ENCODE peak calls at places on chromosomes 7 and 10, in four cellular contexts. One of them, this sample, is unnamed.

GRCh38 chr10:124291009-124291671 is 127.6 kb downstream of the OAT start:
- DNase-seq in SK-N-SH: no peak
- DNase-seq in HepG2: no peak
- DNase-seq in GM12878: no peak
- DNase-seq in this sample: no peak

GRCh38 chr10:57338823-57339558 is 928.7 kb downstream of the IPMK start:
- DNase-seq in SK-N-SH: peak
- DNase-seq in HepG2: peak
- DNase-seq in GM12878: peak
- DNase-seq in this sample: peak

GRCh38 chr7:51950811-51951210 is 634.2 kb upstream of the COBL start:
- DNase-seq in SK-N-SH: peak
- DNase-seq in HepG2: no peak
- DNase-seq in GM12878: no peak
- DNase-seq in this sample: no peak

GRCh38 chr10:119655566-119656001 is 4.4 kb downstream of the BAG3 start:
- DNase-seq in SK-N-SH: peak
- DNase-seq in HepG2: no peak
- DNase-seq in GM12878: no peak
- DNase-seq in this sample: peak

GRCh38 chr10:17905491-17905890 is 46.2 kb upstream of the SLC39A12 start:
- DNase-seq in SK-N-SH: no peak
- DNase-seq in HepG2: no peak
- DNase-seq in GM12878: no peak
- DNase-seq in this sample: no peak

GRCh38 chr10:65805993-65806392 is 1119.8 kb upstream of the LRRTM3 start:
- DNase-seq in SK-N-SH: no peak
- DNase-seq in HepG2: no peak
- DNase-seq in GM12878: no peak
- DNase-seq in this sample: no peak

GRCh38 chr7:46003161-46003560 is 82.1 kb upstream of the IGFBP3 start:
- DNase-seq in SK-N-SH: no peak
- DNase-seq in HepG2: no peak
- DNase-seq in GM12878: no peak
- DNase-seq in this sample: no peak

GRCh38 chr10:132434405-132435005 is 37.5 kb downstream of the PWWP2B start:
- DNase-seq in SK-N-SH: peak
- DNase-seq in HepG2: no peak
- DNase-seq in GM12878: no peak
- DNase-seq in this sample: peak

GRCh38 chr7:42175834-42176745 is 60.9 kb downstream of the GLI3 start:
- DNase-seq in SK-N-SH: no peak
- DNase-seq in HepG2: no peak
- DNase-seq in GM12878: no peak
- DNase-seq in this sample: no peak

GRCh38 chr7:18206331-18206730 is 178.7 kb upstream of the PRPS1L1 start:
- DNase-seq in SK-N-SH: no peak
- DNase-seq in HepG2: no peak
- DNase-seq in GM12878: no peak
- DNase-seq in this sample: no peak

GRCh38 chr10:114103286-114103685 is 59.6 kb downstream of the ADRB1 start:
- DNase-seq in SK-N-SH: peak
- DNase-seq in HepG2: peak
- DNase-seq in GM12878: peak
- DNase-seq in this sample: peak

GRCh38 chr10:7388602-7389001 is 22.2 kb downstream of the SFMBT2 start:
- DNase-seq in SK-N-SH: no peak
- DNase-seq in HepG2: no peak
- DNase-seq in GM12878: no peak
- DNase-seq in this sample: no peak

GRCh38 chr7:75776295-75776971 is 4.4 kb upstream of the CCL26 start:
- DNase-seq in SK-N-SH: no peak
- DNase-seq in HepG2: no peak
- DNase-seq in GM12878: peak
- DNase-seq in this sample: no peak

GRCh38 chr10:100101526-100102076 is 19.9 kb upstream of the CPN1 start:
- DNase-seq in SK-N-SH: no peak
- DNase-seq in HepG2: peak
- DNase-seq in GM12878: no peak
- DNase-seq in this sample: no peak

GRCh38 chr7:42351313-42351935 is 114.4 kb upstream of the GLI3 start:
- DNase-seq in SK-N-SH: no peak
- DNase-seq in HepG2: no peak
- DNase-seq in GM12878: no peak
- DNase-seq in this sample: no peak

GRCh38 chr7:31098606-31099360 is 46.7 kb downstream of the ADCYAP1R1 start:
- DNase-seq in SK-N-SH: no peak
- DNase-seq in HepG2: no peak
- DNase-seq in GM12878: no peak
- DNase-seq in this sample: no peak

GRCh38 chr10:26238378-26238777 is 21.8 kb downstream of the GAD2 start:
- DNase-seq in SK-N-SH: no peak
- DNase-seq in HepG2: no peak
- DNase-seq in GM12878: no peak
- DNase-seq in this sample: no peak

GRCh38 chr10:113056468-113057021 is 106.5 kb downstream of the TCF7L2 start:
- DNase-seq in SK-N-SH: no peak
- DNase-seq in HepG2: no peak
- DNase-seq in GM12878: no peak
- DNase-seq in this sample: no peak

GRCh38 chr7:50660040-50660829 is 95.0 kb upstream of the DDC start:
- DNase-seq in SK-N-SH: no peak
- DNase-seq in HepG2: no peak
- DNase-seq in GM12878: no peak
- DNase-seq in this sample: no peak

GRCh38 chr7:100435401-100436304 is 644 bp downstream of the PPP1R35 start:
- DNase-seq in SK-N-SH: peak
- DNase-seq in HepG2: no peak
- DNase-seq in GM12878: no peak
- DNase-seq in this sample: peak

GRCh38 chr7:108455833-108456677 is at the start of gene NRCAM:
- DNase-seq in SK-N-SH: peak
- DNase-seq in HepG2: no peak
- DNase-seq in GM12878: no peak
- DNase-seq in this sample: peak

GRCh38 chr7:31906479-31907171 is 163.6 kb downstream of the PDE1C start:
- DNase-seq in SK-N-SH: no peak
- DNase-seq in HepG2: no peak
- DNase-seq in GM12878: no peak
- DNase-seq in this sample: no peak

GRCh38 chr10:104293021-104293420 is 24.0 kb downstream of the GSTO2 start:
- DNase-seq in SK-N-SH: no peak
- DNase-seq in HepG2: no peak
- DNase-seq in GM12878: no peak
- DNase-seq in this sample: no peak

GRCh38 chr10:49053053-49053997 is 62.0 kb downstream of the VSTM4 start:
- DNase-seq in SK-N-SH: no peak
- DNase-seq in HepG2: no peak
- DNase-seq in GM12878: peak
- DNase-seq in this sample: no peak

GRCh38 chr10:74238031-74238431 is 87.0 kb downstream of the ADK start:
- DNase-seq in SK-N-SH: peak
- DNase-seq in HepG2: no peak
- DNase-seq in GM12878: no peak
- DNase-seq in this sample: peak

GRCh38 chr10:122850705-122851640 is 5.3 kb upstream of the CUZD1 start:
- DNase-seq in SK-N-SH: no peak
- DNase-seq in HepG2: no peak
- DNase-seq in GM12878: no peak
- DNase-seq in this sample: no peak

GRCh38 chr10:31036209-31036608 is 4.5 kb upstream of the ZNF438 start:
- DNase-seq in SK-N-SH: no peak
- DNase-seq in HepG2: no peak
- DNase-seq in GM12878: no peak
- DNase-seq in this sample: no peak

GRCh38 chr7:36749282-36749960 is 25.1 kb upstream of the AOAH start:
- DNase-seq in SK-N-SH: no peak
- DNase-seq in HepG2: no peak
- DNase-seq in GM12878: no peak
- DNase-seq in this sample: no peak

GRCh38 chr7:17917842-17918241 is 22.5 kb downstream of the SNX13 start:
- DNase-seq in SK-N-SH: no peak
- DNase-seq in HepG2: peak
- DNase-seq in GM12878: no peak
- DNase-seq in this sample: no peak

GRCh38 chr10:48377751-48378585 is 71.5 kb downstream of the MAPK8 start:
- DNase-seq in SK-N-SH: no peak
- DNase-seq in HepG2: no peak
- DNase-seq in GM12878: no peak
- DNase-seq in this sample: no peak

GRCh38 chr10:6039711-6040110 is 22.5 kb downstream of the IL2RA start:
- DNase-seq in SK-N-SH: no peak
- DNase-seq in HepG2: no peak
- DNase-seq in GM12878: no peak
- DNase-seq in this sample: no peak

DNA sequence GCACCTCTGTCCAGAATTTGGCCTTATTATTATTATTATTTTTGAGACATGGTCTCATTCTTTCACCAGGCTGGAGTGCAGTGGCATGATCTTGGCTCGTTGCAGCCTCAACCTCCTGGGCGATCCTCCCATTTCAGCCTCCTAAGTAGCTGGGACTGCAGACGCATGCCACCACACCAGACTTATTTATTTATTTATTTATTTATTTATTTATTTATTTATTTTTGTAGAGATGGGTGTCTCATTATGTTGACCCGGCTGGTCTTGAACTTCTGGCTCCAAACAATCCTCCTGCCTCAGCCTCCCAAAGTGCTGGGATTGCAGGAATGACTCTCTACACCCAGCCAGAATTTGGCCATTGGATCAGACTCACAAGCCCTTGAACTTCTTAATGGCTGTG is 6.4 kb downstream of the BLNK start:
- DNase-seq in SK-N-SH: no peak
- DNase-seq in HepG2: no peak
- DNase-seq in GM12878: no peak
- DNase-seq in this sample: no peak
- TF ChIP-seq REST in SK-N-SH: no peak
- TF ChIP-seq REST in HepG2: no peak
- TF ChIP-seq REST in GM12878: no peak
- TF ChIP-seq REST in this sample: no peak

GRCh38 chr7:84100866-84101265 is 93.7 kb downstream of the SEMA3A start:
- DNase-seq in SK-N-SH: peak
- DNase-seq in HepG2: no peak
- DNase-seq in GM12878: no peak
- DNase-seq in this sample: no peak
- TF ChIP-seq TAF1 in SK-N-SH: no peak
- TF ChIP-seq TAF1 in HepG2: no peak
- TF ChIP-seq TAF1 in GM12878: no peak
- TF ChIP-seq TAF1 in this sample: no peak

DNA sequence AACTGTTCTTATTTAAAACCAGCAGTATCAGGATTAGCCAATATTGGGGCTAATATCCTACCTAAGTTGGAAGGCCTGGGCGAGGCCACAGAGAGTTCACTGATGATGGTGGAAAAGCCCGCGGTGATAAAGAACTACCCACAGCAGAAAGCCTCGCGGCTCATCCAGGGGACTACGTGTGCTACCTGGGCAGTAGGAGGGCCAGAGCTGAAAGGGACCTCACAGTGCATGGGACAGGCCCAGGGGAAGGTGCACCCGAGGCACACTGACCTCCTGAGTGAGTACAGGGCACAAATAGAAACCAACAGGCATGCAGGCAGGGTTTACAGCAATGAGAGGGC is 1.4 kb downstream of the WDR86 start:
- DNase-seq in SK-N-SH: no peak
- DNase-seq in HepG2: no peak
- DNase-seq in GM12878: no peak
- DNase-seq in this sample: no peak
- H3K4me3 ChIP-seq in SK-N-SH: no peak
- H3K4me3 ChIP-seq in HepG2: no peak
- H3K4me3 ChIP-seq in GM12878: no peak
- H3K4me3 ChIP-seq in this sample: no peak

GRCh38 chr7:106175507-106175906 is 63.4 kb upstream of the SYPL1 start:
- DNase-seq in SK-N-SH: no peak
- DNase-seq in HepG2: no peak
- DNase-seq in GM12878: no peak
- DNase-seq in this sample: no peak

GRCh38 chr7:106177295-106177690 is 65.2 kb upstream of the SYPL1 start:
- DNase-seq in SK-N-SH: no peak
- DNase-seq in HepG2: no peak
- DNase-seq in GM12878: no peak
- DNase-seq in this sample: no peak

GRCh38 chr7:106177738-106178592 is 65.9 kb upstream of the SYPL1 start:
- DNase-seq in SK-N-SH: no peak
- DNase-seq in HepG2: no peak
- DNase-seq in GM12878: no peak
- DNase-seq in this sample: no peak

GRCh38 chr7:106178593-106179134 is 66.6 kb upstream of the SYPL1 start:
- DNase-seq in SK-N-SH: no peak
- DNase-seq in HepG2: peak
- DNase-seq in GM12878: no peak
- DNase-seq in this sample: peak

DNA sequence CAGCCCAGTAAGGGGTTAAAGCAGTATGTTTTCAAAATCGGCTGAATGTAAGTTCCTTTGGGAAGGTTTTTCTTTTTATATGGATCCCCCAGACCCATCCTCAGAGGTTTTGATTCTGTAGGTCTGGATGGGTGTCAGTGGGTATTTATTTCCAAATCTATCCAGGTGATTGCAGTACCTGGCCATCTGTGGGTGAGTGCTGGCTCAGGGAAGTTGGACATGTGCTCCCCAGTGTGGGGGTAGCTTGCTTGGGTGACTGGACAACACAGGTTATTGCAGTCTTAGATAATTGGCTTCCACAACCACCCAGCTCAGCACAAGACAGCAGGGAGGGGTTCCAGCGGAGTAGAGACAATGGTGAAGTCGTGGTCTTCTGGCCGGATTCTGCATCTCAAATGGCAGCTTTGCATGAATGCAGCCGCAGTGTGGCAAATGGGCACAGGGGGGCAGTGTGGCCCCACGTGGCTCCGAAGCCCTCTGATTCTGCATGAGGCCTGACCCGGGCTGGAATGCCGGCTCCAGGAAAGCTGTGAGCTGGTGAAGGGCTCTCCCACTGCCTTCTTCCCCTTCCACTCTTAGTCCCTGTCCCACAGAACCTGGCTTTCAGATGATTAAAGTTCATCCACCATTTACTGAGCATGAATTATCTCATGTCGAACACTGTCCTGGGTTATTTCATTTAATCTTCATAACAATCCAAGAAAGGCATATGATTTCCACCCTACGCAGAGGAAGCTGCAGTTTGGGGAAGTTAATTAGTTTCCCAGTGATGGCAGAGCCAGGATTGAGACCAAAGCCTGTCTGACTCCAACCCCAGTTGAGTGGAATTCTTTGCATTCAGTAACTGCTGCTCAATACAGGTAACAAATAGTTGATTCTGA is 64.5 kb upstream of the SYPL1 start:
- DNase-seq in SK-N-SH: peak
- DNase-seq in HepG2: peak
- DNase-seq in GM12878: no peak
- DNase-seq in this sample: peak
- TF ChIP-seq REST in SK-N-SH: peak
- TF ChIP-seq REST in HepG2: no peak
- TF ChIP-seq REST in GM12878: no peak
- TF ChIP-seq REST in this sample: peak

GRCh38 chr7:130090745-130091532 is 20.6 kb downstream of the KLHDC10 start:
- DNase-seq in SK-N-SH: no peak
- DNase-seq in HepG2: no peak
- DNase-seq in GM12878: no peak
- DNase-seq in this sample: no peak
- TF ChIP-seq TAF1 in SK-N-SH: no peak
- TF ChIP-seq TAF1 in HepG2: no peak
- TF ChIP-seq TAF1 in GM12878: no peak
- TF ChIP-seq TAF1 in this sample: no peak

GRCh38 chr10:14560274-14560673 is 214.4 kb downstream of the FAM107B start:
- DNase-seq in SK-N-SH: no peak
- DNase-seq in HepG2: no peak
- DNase-seq in GM12878: no peak
- DNase-seq in this sample: no peak
- H3K4me3 ChIP-seq in SK-N-SH: no peak
- H3K4me3 ChIP-seq in HepG2: no peak
- H3K4me3 ChIP-seq in GM12878: no peak
- H3K4me3 ChIP-seq in this sample: no peak